ENCODE peak calls at places on chromosomes 5 and 9, in ten cellular contexts. F is breast epithelium, H is sigmoid colon, V is tibial nerve, Y is A549, S is adrenal gland, Q is vagina, L is uterus, B is stomach, I is thyroid gland. U is an unnamed sample.

GRCh38 chr5:124737651-124738050 is 8.8 kb downstream of the ZNF608 start:
- DNase-seq in Q (no peak), L (no peak), V (no peak), F (no peak), S (no peak), H (no peak), Y (no peak), B (no peak), I (no peak), U (no peak)

GRCh38 chr5:83964235-83964634 is 243.6 kb upstream of the HAPLN1 start:
- DNase-seq in I (no peak), V (no peak), F (no peak), B (no peak), Y (no peak), S (no peak), H (no peak), Q (no peak), L (no peak), U (no peak)

GRCh38 chr9:84419203-84419602 is 78.6 kb upstream of the SLC28A3 start:
- DNase-seq in S (no peak), Y (no peak), H (no peak), Q (no peak), B (no peak), F (no peak), L (no peak), I (no peak), V (no peak), U (no peak)

GRCh38 chr5:143920772-143921171 is 108.8 kb downstream of the HMHB1 start:
- DNase-seq in H (no peak), S (no peak), L (no peak), I (no peak), Y (no peak), V (no peak), B (no peak), Q (no peak), F (no peak), U (no peak)

GRCh38 chr5:36418172-36418979 is 116.7 kb upstream of the RANBP3L start:
- DNase-seq in Q (no peak), S (no peak), Y (no peak), L (no peak), V (no peak), F (no peak), I (no peak), B (no peak), H (no peak), U (no peak)

GRCh38 chr9:79763861-79764260 is 192.1 kb downstream of the TLE4 start:
- DNase-seq in B (peak), L (peak), F (peak), I (peak), V (peak), S (no peak), Y (no peak), Q (no peak), H (peak), U (peak)

GRCh38 chr5:102663771-102664530 is 91.2 kb upstream of the PAM start:
- DNase-seq in V (no peak), B (no peak), S (peak), F (no peak), H (no peak), Y (no peak), L (no peak), Q (no peak), I (no peak), U (no peak)

GRCh38 chr9:126384926-126385325 is 58.3 kb downstream of the MVB12B start:
- DNase-seq in Y (no peak), V (no peak), Q (no peak), I (no peak), F (no peak), B (no peak), S (no peak), H (no peak), L (no peak), U (no peak)

GRCh38 chr9:96686638-96687335 is 31.7 kb upstream of the PRXL2C start:
- DNase-seq in V (peak), Q (no peak), Y (peak), S (peak), I (peak), L (peak), F (peak), B (peak), H (peak), U (peak)

GRCh38 chr9:21812415-21812814 is 10.0 kb downstream of the MTAP start:
- DNase-seq in Q (no peak), Y (no peak), I (no peak), V (no peak), H (no peak), S (no peak), L (no peak), B (no peak), F (no peak), U (no peak)

GRCh38 chr5:10875201-10875768 is 114.3 kb upstream of the DAP start:
- DNase-seq in B (no peak), F (no peak), H (no peak), Q (no peak), Y (no peak), I (no peak), L (no peak), V (no peak), S (no peak), U (no peak)

GRCh38 chr9:122191519-122191918 is 31.8 kb downstream of the MORN5 start:
- DNase-seq in Y (no peak), F (no peak), V (no peak), I (no peak), Q (no peak), L (no peak), H (no peak), B (no peak), S (no peak), U (no peak)

GRCh38 chr5:150141544-150142188 is 14.0 kb downstream of the PDGFRB start:
- DNase-seq in B (no peak), L (no peak), V (no peak), Y (no peak), I (no peak), S (no peak), F (no peak), H (no peak), Q (no peak), U (no peak)

GRCh38 chr9:121718063-121718462 is 66.6 kb downstream of the DAB2IP start:
- DNase-seq in H (peak), L (peak), V (no peak), S (peak), F (no peak), I (peak), Y (no peak), Q (no peak), B (no peak), U (no peak)

GRCh38 chr9:5509573-5509972 is 758 bp upstream of the PDCD1LG2 start:
- DNase-seq in Q (no peak), L (no peak), S (no peak), I (no peak), F (no peak), B (no peak), H (no peak), Y (peak), V (no peak), U (no peak)

GRCh38 chr5:119397518-119398380 is 41.9 kb downstream of the TNFAIP8 start:
- DNase-seq in Y (no peak), F (no peak), V (no peak), B (no peak), Q (no peak), S (no peak), I (no peak), H (no peak), L (no peak), U (no peak)

GRCh38 chr9:95138474-95138873 is 179.0 kb downstream of the FANCC start:
- DNase-seq in F (no peak), L (no peak), Y (no peak), Q (no peak), S (no peak), H (no peak), I (no peak), B (no peak), V (no peak), U (peak)

GRCh38 chr5:38871790-38872551 is 26.2 kb downstream of the OSMR start:
- DNase-seq in V (no peak), B (no peak), S (no peak), I (no peak), Q (no peak), Y (peak), L (peak), H (no peak), F (no peak), U (no peak)

GRCh38 chr5:71601222-71602026 is 14.3 kb downstream of the MCCC2 start:
- DNase-seq in Y (peak), F (peak), L (peak), B (peak), H (no peak), S (peak), I (peak), V (no peak), Q (no peak), U (peak)

GRCh38 chr5:170225326-170226137 is 7.3 kb upstream of the C5orf58 start:
- DNase-seq in Q (no peak), F (peak), L (peak), S (peak), I (peak), B (peak), Y (peak), H (peak), V (peak), U (peak)

GRCh38 chr9:38027714-38028113 is 41.3 kb downstream of the SHB start:
- DNase-seq in B (no peak), Y (no peak), S (no peak), F (no peak), H (no peak), I (no peak), V (no peak), Q (no peak), L (no peak), U (no peak)
- H3K27ac ChIP-seq in B (peak), Y (peak), S (no peak), F (no peak), H (peak), I (peak), V (peak), Q (no peak), L (peak), U (no peak)

DNA sequence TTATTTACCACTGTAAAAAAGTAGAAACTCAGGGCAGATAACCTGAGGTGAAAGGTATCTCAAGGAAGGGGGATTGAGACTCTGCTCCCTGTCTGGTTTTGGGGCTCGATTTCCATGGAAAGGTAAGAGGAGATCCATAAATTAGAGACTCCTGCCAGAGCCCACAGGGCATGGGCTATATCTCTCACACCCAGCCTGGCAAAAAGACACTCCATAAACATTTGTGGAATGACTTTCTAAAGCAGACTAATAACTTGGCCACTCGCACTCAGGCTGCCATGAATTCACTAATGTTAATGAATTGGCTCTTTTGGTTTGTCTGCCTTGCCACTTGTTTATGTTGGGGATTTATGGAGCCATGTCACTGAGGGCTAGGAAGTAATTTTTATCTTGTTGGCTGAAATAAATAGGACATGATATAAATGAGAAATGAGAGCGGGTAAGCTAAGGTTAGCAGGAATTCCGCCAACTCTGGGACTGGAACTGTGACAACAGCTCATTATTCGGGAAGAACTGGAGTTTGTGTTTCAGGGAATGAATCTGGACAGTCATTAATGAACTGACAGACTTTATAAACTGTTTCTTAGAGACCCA is 55.2 kb downstream of the DROSHA start:
- DNase-seq in S (no peak), Y (no peak), Q (no peak), B (no peak), V (no peak), F (no peak), I (no peak), H (no peak), L (no peak), U (no peak)
- TF ChIP-seq POLR2A in S (no peak), Y (no peak), Q (no peak), B (no peak), V (no peak), F (no peak), I (no peak), H (no peak), L (no peak), U (no peak)

GRCh38 chr5:177497297-177498012 is at the start of gene PDLIM7:
- DNase-seq in I (peak), S (peak), L (peak), F (peak), Y (peak), Q (no peak), H (peak), V (peak), B (peak), U (peak)
- H3K27ac ChIP-seq in I (peak), S (peak), L (peak), F (peak), Y (peak), Q (peak), H (peak), V (peak), B (peak), U (peak)

DNA sequence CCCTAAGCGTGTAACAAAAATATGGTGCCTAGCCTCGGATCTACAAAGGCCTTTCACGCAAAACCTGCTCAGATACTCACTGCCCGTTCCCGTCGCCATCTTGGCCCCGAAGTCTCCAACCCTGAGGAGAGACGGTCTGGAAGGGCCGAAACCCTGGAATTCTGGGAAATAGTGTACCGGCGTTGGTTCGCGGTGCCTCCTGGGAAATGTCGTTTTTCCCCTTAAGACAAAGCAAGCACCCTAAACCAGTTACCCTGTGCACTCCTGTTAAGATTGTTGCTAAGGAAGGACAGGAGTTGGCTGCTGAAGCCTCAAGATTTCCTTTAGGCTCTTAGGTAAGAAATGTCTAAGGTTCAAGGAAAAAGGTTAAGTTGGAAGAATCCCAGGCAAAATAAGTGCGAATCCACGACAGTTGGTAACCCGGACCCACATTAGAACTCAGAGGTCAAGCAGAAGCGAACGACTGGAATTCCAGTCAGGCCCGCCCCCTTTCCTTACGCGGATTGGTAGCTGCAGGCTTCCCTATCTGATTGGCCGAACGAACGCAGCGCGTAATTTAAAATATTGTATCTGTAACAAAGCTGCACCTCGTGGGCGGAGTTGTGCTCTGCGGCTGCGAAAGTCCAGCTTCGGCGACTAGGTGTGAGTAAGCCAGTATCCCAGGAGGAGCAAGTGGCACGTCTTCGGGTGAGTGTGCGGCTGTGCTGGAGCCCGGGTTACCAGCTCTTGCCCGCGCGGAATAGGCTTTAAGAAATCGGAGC is at the start of the genes BRD8 and KIF20A:
- DNase-seq in H (peak), B (peak), V (peak), Q (no peak), I (peak), L (peak), S (peak), F (peak), Y (peak), U (peak)
- TF ChIP-seq POLR2A in H (peak), B (no peak), V (no peak), Q (no peak), I (peak), L (peak), S (peak), F (no peak), Y (peak), U (peak)

GRCh38 chr5:14444161-14444560 is 137.4 kb upstream of the OTULINL start:
- DNase-seq in L (no peak), Q (no peak), I (no peak), F (no peak), Y (no peak), B (no peak), S (no peak), H (no peak), V (no peak), U (no peak)
- H3K27ac ChIP-seq in L (no peak), Q (no peak), I (no peak), F (peak), Y (no peak), B (no peak), S (no peak), H (peak), V (peak), U (no peak)

GRCh38 chr9:113992276-113992951 is 85.7 kb downstream of the AMBP start:
- DNase-seq in Y (no peak), Q (no peak), L (peak), I (peak), B (peak), H (no peak), F (no peak), S (peak), V (peak), U (peak)
- TF ChIP-seq POLR2A in Y (no peak), Q (no peak), L (no peak), I (no peak), B (no peak), H (no peak), F (no peak), S (peak), V (no peak), U (no peak)

GRCh38 chr5:131613423-131613822 is 21.6 kb downstream of the RAPGEF6 start:
- DNase-seq in V (no peak), B (no peak), L (no peak), Y (no peak), F (no peak), S (no peak), I (no peak), Q (no peak), H (no peak), U (no peak)
- H3K27ac ChIP-seq in V (no peak), B (no peak), L (no peak), Y (no peak), F (no peak), S (no peak), I (no peak), Q (no peak), H (no peak), U (no peak)

GRCh38 chr9:77909306-77909705 is 122.3 kb downstream of the GNAQ start:
- DNase-seq in I (no peak), Y (no peak), V (no peak), F (no peak), S (no peak), H (no peak), L (no peak), B (no peak), Q (no peak), U (no peak)
- TF ChIP-seq POLR2A in I (no peak), Y (no peak), V (no peak), F (no peak), S (no peak), H (no peak), L (no peak), B (no peak), Q (no peak), U (no peak)

GRCh38 chr5:16768184-16768583 is 151.4 kb upstream of the RETREG1 start:
- DNase-seq in S (no peak), V (no peak), Y (no peak), I (no peak), B (no peak), L (no peak), F (no peak), Q (no peak), H (no peak), U (no peak)
- H3K27ac ChIP-seq in S (no peak), V (no peak), Y (no peak), I (no peak), B (no peak), L (no peak), F (no peak), Q (no peak), H (no peak), U (no peak)